ENCODE peak calls at places on chromosome 21, in nine cellular contexts. I is heart left ventricle, O is spleen, S is body of pancreas, K is HepG2, P is adrenal gland, N is K562, L is breast epithelium, X is IMR-90. H is an unnamed sample.

GRCh38 chr21:37945036-37945435 is 28.8 kb upstream of the KCNJ6 start:
- DNase-seq in I (no peak), O (no peak), S (no peak), K (no peak), P (no peak), N (no peak), L (no peak), X (no peak), H (no peak)

GRCh38 chr21:30620080-30620479 is 347 bp upstream of the KRTAP20-4 start:
- DNase-seq in I (no peak), O (no peak), S (no peak), K (no peak), P (no peak), N (no peak), L (no peak), X (no peak), H (no peak)

GRCh38 chr21:42012763-42013329 is 2.7 kb upstream of the ZBTB21 start:
- DNase-seq in I (peak; percentile 6), O (no peak), S (no peak), K (no peak), P (no peak), N (no peak), L (no peak), X (no peak), H (no peak)

GRCh38 chr21:40696246-40696645 is 150.7 kb downstream of the DSCAM start:
- DNase-seq in I (no peak), O (no peak), S (no peak), K (no peak), P (no peak), N (no peak), L (no peak), X (no peak), H (no peak)

GRCh38 chr21:42734323-42734971 is 81.0 kb downstream of the PDE9A start:
- DNase-seq in I (no peak), O (no peak), S (no peak), K (peak; percentile 99), P (no peak), N (no peak), L (peak; percentile 7), X (no peak), H (no peak)

GRCh38 chr21:34054259-34054658 is 19.1 kb upstream of the MRPS6 start:
- DNase-seq in I (no peak), O (no peak), S (no peak), K (no peak), P (no peak), N (no peak), L (no peak), X (no peak), H (no peak)

GRCh38 chr21:35231115-35231514 is 182.0 kb upstream of the RUNX1 start:
- DNase-seq in I (no peak), O (no peak), S (no peak), K (no peak), P (no peak), N (no peak), L (no peak), X (peak; percentile 55), H (no peak)

GRCh38 chr21:46633561-46633960 is 1.9 kb upstream of the PRMT2 start:
- DNase-seq in I (no peak), O (no peak), S (no peak), K (no peak), P (no peak), N (no peak), L (no peak), X (no peak), H (no peak)

GRCh38 chr21:42437786-42438185 is 34.1 kb downstream of the UBASH3A start:
- DNase-seq in I (no peak), O (peak; percentile 47), S (no peak), K (no peak), P (peak; percentile 6), N (no peak), L (peak; percentile 19), X (peak; percentile 2), H (no peak)

GRCh38 chr21:10463156-10463555 is 58.2 kb upstream of the TPTE start:
- DNase-seq in I (no peak), O (no peak), S (no peak), K (no peak), P (no peak), N (no peak), L (no peak), X (no peak), H (no peak)

GRCh38 chr21:21921410-21922232 is 923.4 kb downstream of the NCAM2 start:
- DNase-seq in I (no peak), O (no peak), S (no peak), K (no peak), P (no peak), N (peak; percentile 8), L (no peak), X (peak; percentile 11), H (no peak)

GRCh38 chr21:43211085-43212071 is 42.6 kb downstream of the CRYAA start:
- DNase-seq in I (peak; percentile 55), O (peak; percentile 75), S (peak; percentile 80), K (peak; percentile 90), P (peak; percentile 77), N (no peak), L (peak; percentile 50), X (no peak), H (no peak)

GRCh38 chr21:42381347-42381984 is 14.4 kb downstream of the TMPRSS3 start:
- DNase-seq in I (no peak), O (peak; percentile 69), S (peak; percentile 80), K (peak; percentile 69), P (no peak), N (no peak), L (no peak), X (peak; percentile 46), H (no peak)

GRCh38 chr21:42841156-42841915 is 38.0 kb downstream of the WDR4 start:
- DNase-seq in I (peak; percentile 6), O (peak; percentile 53), S (no peak), K (no peak), P (peak; percentile 13), N (no peak), L (peak; percentile 39), X (no peak), H (no peak)

GRCh38 chr21:37871121-37871862 is 45.0 kb downstream of the KCNJ6 start:
- DNase-seq in I (no peak), O (no peak), S (no peak), K (no peak), P (no peak), N (no peak), L (no peak), X (peak; percentile 91), H (no peak)

GRCh38 chr21:36456714-36457399 is 23.1 kb downstream of the CLDN14 start:
- DNase-seq in I (no peak), O (no peak), S (no peak), K (no peak), P (no peak), N (no peak), L (no peak), X (no peak), H (no peak)
- TF ChIP-seq POLR2A in I (no peak), O (no peak), S (no peak), K (no peak), P (no peak), N (no peak), L (no peak), X (no peak), H (no peak)

GRCh38 chr21:39453571-39454179 is 1.9 kb downstream of the SH3BGR start:
- DNase-seq in I (no peak), O (no peak), S (no peak), K (no peak), P (no peak), N (no peak), L (no peak), X (no peak), H (no peak)

GRCh38 chr21:39452965-39453332 is 1.2 kb downstream of the SH3BGR start:
- DNase-seq in I (no peak), O (no peak), S (no peak), K (no peak), P (no peak), N (no peak), L (no peak), X (no peak), H (no peak)

GRCh38 chr21:39452207-39452964 is 616 bp downstream of the SH3BGR start:
- DNase-seq in I (no peak), O (no peak), S (no peak), K (peak; percentile 3), P (no peak), N (no peak), L (no peak), X (peak; percentile 83), H (no peak)

GRCh38 chr21:39454949-39455668 is 3.3 kb downstream of the SH3BGR start:
- DNase-seq in I (no peak), O (no peak), S (no peak), K (no peak), P (no peak), N (no peak), L (no peak), X (no peak), H (no peak)

DNA sequence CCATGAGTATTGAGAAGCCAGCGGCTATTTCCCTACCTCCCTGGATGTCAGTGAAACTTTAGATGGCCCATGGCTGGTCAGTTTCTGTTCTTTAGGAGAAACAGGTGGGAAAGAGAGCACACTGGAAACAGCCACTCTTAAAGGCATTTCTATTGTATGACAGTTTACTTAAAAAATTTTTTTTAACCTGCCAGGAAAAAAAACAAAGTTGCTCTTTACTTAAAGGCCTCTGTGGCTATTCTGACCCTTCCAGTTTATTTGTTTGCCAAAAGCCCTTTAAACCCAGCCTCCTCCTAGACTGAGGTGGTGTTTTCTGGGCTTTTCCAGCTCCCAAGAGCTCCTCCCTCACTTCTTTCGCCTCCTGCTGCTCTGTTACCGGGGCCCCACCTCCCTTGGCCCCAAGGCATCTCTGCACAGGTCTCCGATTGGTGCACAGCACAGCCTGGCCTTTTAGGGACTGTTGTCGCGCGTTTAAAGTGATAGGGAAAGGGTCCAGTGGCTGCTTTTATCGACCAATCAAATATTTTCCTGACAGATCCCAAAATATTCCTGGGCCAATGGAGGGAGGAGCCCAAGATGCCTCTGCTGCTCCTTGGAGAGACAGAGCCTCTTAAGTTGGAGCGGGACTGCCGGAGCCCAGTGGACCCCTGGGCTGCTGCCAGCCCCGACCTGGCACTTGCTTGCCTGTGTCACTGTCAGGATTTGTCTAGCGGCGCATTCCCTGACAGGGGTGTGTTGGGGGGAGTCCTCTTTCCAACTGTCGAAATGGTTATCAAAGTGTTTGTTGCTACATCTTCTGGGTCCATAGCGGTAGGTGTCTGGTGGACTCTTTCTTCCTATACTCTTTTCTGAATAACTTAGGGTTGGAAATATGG is at the start of gene SH3BGR:
- DNase-seq in I (peak; percentile 83), O (no peak), S (peak; percentile 82), K (no peak), P (no peak), N (peak; percentile 88), L (peak; percentile 64), X (no peak), H (no peak)
- H3K27ac ChIP-seq in I (peak within 1 kb of the TSS; percentile 96), O (no peak within 1 kb of the TSS), S (peak within 1 kb of the TSS; percentile 85), K (no peak within 1 kb of the TSS), P (no peak within 1 kb of the TSS), N (peak within 1 kb of the TSS; percentile 74), L (peak within 1 kb of the TSS; percentile 86), X (no peak within 1 kb of the TSS), H (peak within 1 kb of the TSS; percentile 71)

GRCh38 chr21:19695796-19696195 is 1292.2 kb upstream of the TMPRSS15 start:
- DNase-seq in I (no peak), O (no peak), S (no peak), K (no peak), P (no peak), N (no peak), L (no peak), X (no peak), H (no peak)
- H3K9me3 ChIP-seq in I (no peaks in the 10 kb centered on the region), O (no peaks in the 10 kb centered on the region), S (no peaks in the 10 kb centered on the region), K (peaks cover 88% of the 10 kb centered on the region), P (no peaks in the 10 kb centered on the region), N (no peaks in the 10 kb centered on the region), L (no peaks in the 10 kb centered on the region), X (peaks cover 10% of the 10 kb centered on the region), H (no peaks in the 10 kb centered on the region)

GRCh38 chr21:26964379-26964778 is 2.5 kb downstream of the ADAMTS5 start:
- DNase-seq in I (peak; percentile 57), O (no peak), S (peak; percentile 11), K (no peak), P (no peak), N (no peak), L (peak; percentile 56), X (peak; percentile 15), H (no peak)
- TF ChIP-seq POLR2A in I (peak; percentile 42), O (peak; percentile 51), S (no peak), K (no peak), P (no peak), N (no peak), L (peak; percentile 78), X (no peak), H (no peak)